ENCODE peak calls at places on chromosome 20, in four cellular contexts. One of them, this sample, is unnamed.

GRCh38 chr20:35145141-35145564 is 2.0 kb downstream of the EDEM2 start:
- DNase-seq in A673: peak
- DNase-seq in heart left ventricle: no peak
- DNase-seq in kidney: no peak
- DNase-seq in this sample: no peak

GRCh38 chr20:53712212-53712977 is 118.8 kb upstream of the ZNF217 start:
- DNase-seq in kidney: no peak
- DNase-seq in heart left ventricle: no peak
- DNase-seq in A673: no peak
- DNase-seq in this sample: no peak

GRCh38 chr20:50048420-50049166 is 64.4 kb downstream of the UBE2V1 start:
- DNase-seq in kidney: no peak
- DNase-seq in heart left ventricle: no peak
- DNase-seq in A673: no peak
- DNase-seq in this sample: no peak

GRCh38 chr20:50625986-50626677 is 65.2 kb downstream of the RIPOR3 start:
- DNase-seq in A673: peak
- DNase-seq in heart left ventricle: peak
- DNase-seq in kidney: peak
- DNase-seq in this sample: no peak

GRCh38 chr20:13186043-13186774 is 34.9 kb upstream of the ISM1 start:
- DNase-seq in heart left ventricle: no peak
- DNase-seq in kidney: no peak
- DNase-seq in A673: no peak
- DNase-seq in this sample: no peak

GRCh38 chr20:36478137-36478905 is 63.0 kb upstream of the MYL9 start:
- DNase-seq in A673: no peak
- DNase-seq in heart left ventricle: no peak
- DNase-seq in kidney: no peak
- DNase-seq in this sample: no peak

GRCh38 chr20:26276811-26277210 is 580.2 kb upstream of the ZNF337 start:
- DNase-seq in kidney: peak
- DNase-seq in A673: no peak
- DNase-seq in heart left ventricle: no peak
- DNase-seq in this sample: peak

GRCh38 chr20:1440024-1440423 is 26.6 kb downstream of the NSFL1C start:
- DNase-seq in kidney: no peak
- DNase-seq in heart left ventricle: no peak
- DNase-seq in A673: peak
- DNase-seq in this sample: no peak

GRCh38 chr20:61760321-61761112 is 305.2 kb downstream of the TAF4 start:
- DNase-seq in heart left ventricle: no peak
- DNase-seq in kidney: no peak
- DNase-seq in A673: no peak
- DNase-seq in this sample: no peak

GRCh38 chr20:50305636-50306477 is 115.2 kb downstream of the CEBPB start:
- DNase-seq in kidney: peak
- DNase-seq in A673: no peak
- DNase-seq in heart left ventricle: no peak
- DNase-seq in this sample: peak

GRCh38 chr20:37262516-37262915 is 902 bp upstream of the GHRH start:
- DNase-seq in A673: no peak
- DNase-seq in heart left ventricle: no peak
- DNase-seq in kidney: no peak
- DNase-seq in this sample: no peak

GRCh38 chr20:1761116-1761515 is 103.5 kb upstream of the SIRPG start:
- DNase-seq in heart left ventricle: no peak
- DNase-seq in A673: peak
- DNase-seq in kidney: no peak
- DNase-seq in this sample: no peak

GRCh38 chr20:21510414-21510971 is 3.4 kb downstream of the NKX2-2 start:
- DNase-seq in kidney: no peak
- DNase-seq in heart left ventricle: no peak
- DNase-seq in A673: peak
- DNase-seq in this sample: no peak

GRCh38 chr20:58978351-58979190 is 2.5 kb upstream of the NELFCD start:
- DNase-seq in heart left ventricle: no peak
- DNase-seq in kidney: no peak
- DNase-seq in A673: no peak
- DNase-seq in this sample: no peak

GRCh38 chr20:15846446-15846845 is 726.8 kb downstream of the KIF16B start:
- DNase-seq in heart left ventricle: no peak
- DNase-seq in A673: no peak
- DNase-seq in kidney: no peak
- DNase-seq in this sample: no peak

GRCh38 chr20:59587570-59587969 is 16.8 kb upstream of the PHACTR3 start:
- DNase-seq in heart left ventricle: peak
- DNase-seq in A673: no peak
- DNase-seq in kidney: no peak
- DNase-seq in this sample: no peak

DNA sequence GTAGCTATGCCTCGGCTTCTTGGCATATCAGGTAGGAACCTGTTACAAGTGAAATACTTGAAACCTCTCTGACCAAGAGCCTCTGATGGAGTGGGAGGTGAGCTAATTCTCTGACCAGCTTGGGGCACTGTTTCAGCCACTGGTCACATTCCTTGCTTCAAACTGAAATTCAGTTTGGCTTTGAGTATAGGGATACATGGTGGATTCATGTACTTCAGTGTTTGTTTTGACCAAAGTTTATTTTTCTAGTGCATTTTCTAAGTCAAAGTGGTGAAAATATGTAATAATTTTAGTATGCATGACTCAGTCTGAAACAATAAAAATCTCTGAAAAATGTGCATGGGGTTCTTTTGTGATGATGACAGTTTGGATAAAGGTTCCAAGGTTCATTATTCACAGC is 18.6 kb downstream of the TTPAL start:
- DNase-seq in kidney: no peak
- DNase-seq in heart left ventricle: no peak
- DNase-seq in A673: no peak
- DNase-seq in this sample: no peak
- H3K27ac ChIP-seq in kidney: no peak
- H3K27ac ChIP-seq in heart left ventricle: no peak
- H3K27ac ChIP-seq in A673: no peak
- H3K27ac ChIP-seq in this sample: peak

GRCh38 chr20:25249198-25249931 is 1.5 kb downstream of the PYGB start:
- DNase-seq in heart left ventricle: no peak
- DNase-seq in kidney: no peak
- DNase-seq in A673: no peak
- DNase-seq in this sample: no peak
- TF ChIP-seq CTCF in heart left ventricle: no peak
- TF ChIP-seq CTCF in kidney: no peak
- TF ChIP-seq CTCF in A673: no peak
- TF ChIP-seq CTCF in this sample: no peak

GRCh38 chr20:45826381-45827019 is 612 bp downstream of the TNNC2 start:
- DNase-seq in A673: no peak
- DNase-seq in heart left ventricle: no peak
- DNase-seq in kidney: no peak
- DNase-seq in this sample: peak

GRCh38 chr20:45828589-45828988 is 1.5 kb upstream of the TNNC2 start:
- DNase-seq in A673: no peak
- DNase-seq in kidney: no peak
- DNase-seq in heart left ventricle: no peak
- DNase-seq in this sample: no peak

GRCh38 chr20:45827712-45828111 is 600 bp upstream of the TNNC2 start:
- DNase-seq in kidney: no peak
- DNase-seq in A673: no peak
- DNase-seq in heart left ventricle: no peak
- DNase-seq in this sample: no peak

GRCh38 chr20:45823949-45824835 is 2.9 kb downstream of the TNNC2 start:
- DNase-seq in kidney: peak
- DNase-seq in A673: peak
- DNase-seq in heart left ventricle: peak
- DNase-seq in this sample: peak

GRCh38 chr20:45827030-45827652 is at the start of gene TNNC2:
- DNase-seq in A673: no peak
- DNase-seq in kidney: no peak
- DNase-seq in heart left ventricle: no peak
- DNase-seq in this sample: no peak
- H3K27ac ChIP-seq in A673: no peak
- H3K27ac ChIP-seq in kidney: no peak
- H3K27ac ChIP-seq in heart left ventricle: peak
- H3K27ac ChIP-seq in this sample: peak

DNA sequence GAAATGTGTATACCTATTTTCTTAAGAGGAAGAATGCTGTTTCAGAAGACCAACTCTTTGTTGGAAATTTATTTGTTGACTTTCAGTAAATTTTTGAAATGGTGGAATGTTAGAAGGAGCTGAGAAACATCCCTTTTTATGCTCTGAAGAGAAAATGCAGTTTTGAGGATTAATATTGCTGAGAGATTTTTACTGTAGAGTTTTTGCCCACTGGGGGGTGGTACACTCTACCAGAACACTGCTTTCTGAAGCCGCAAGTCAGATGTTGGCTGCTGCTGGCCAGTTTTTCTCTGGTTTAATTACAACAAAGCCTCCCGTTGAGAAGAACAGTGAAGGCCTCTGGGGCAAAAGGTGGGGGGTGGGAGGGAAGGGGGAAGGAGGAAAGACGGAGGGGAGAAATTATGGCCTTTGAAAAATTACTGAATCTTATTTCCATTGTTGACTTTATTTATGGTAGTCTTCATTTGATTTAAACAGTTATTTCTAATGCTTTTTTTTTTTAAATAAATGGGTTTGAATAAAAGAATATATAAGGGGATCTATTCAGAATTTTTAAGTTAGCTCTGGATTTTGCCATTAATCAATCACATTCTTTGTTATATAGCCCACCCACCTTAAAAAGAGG is 3.0 kb downstream of the FLRT3 start:
- DNase-seq in kidney: no peak
- DNase-seq in heart left ventricle: no peak
- DNase-seq in A673: peak
- DNase-seq in this sample: no peak
- TF ChIP-seq CTCF in kidney: peak
- TF ChIP-seq CTCF in heart left ventricle: no peak
- TF ChIP-seq CTCF in A673: peak
- TF ChIP-seq CTCF in this sample: no peak

GRCh38 chr20:46215913-46216707 is 92.2 kb downstream of the CDH22 start:
- DNase-seq in heart left ventricle: peak
- DNase-seq in A673: peak
- DNase-seq in kidney: no peak
- DNase-seq in this sample: no peak
- H3K27ac ChIP-seq in heart left ventricle: peak
- H3K27ac ChIP-seq in A673: no peak
- H3K27ac ChIP-seq in kidney: no peak
- H3K27ac ChIP-seq in this sample: no peak

GRCh38 chr20:55417797-55418196 is 587.5 kb downstream of the CBLN4 start:
- DNase-seq in kidney: no peak
- DNase-seq in A673: no peak
- DNase-seq in heart left ventricle: no peak
- DNase-seq in this sample: no peak

DNA sequence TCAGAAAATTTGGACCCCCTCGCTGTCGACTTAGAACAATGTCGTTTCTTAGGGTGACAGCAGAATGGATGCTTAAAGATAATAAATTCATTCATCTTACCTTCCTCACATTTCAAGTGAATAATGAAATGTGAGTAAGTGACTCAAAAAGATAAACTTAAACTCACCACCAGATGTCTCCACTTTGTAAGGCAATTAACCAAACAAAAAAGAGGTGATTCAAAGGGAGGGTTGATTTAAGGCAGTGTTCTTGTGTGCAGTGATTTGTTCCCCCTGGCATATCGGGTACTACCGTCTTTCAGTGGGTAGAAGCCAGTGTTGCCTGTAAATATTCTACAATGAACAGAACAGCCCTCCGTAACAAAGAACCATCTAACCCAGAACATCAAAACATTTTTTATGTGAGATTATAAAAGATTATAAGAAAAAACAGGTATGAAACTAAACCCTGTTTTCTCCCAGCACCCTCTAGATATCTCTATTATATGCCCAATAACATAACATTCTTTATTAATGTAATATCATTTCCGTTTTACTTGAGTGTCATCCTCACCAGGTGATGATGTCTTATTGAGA is 589.7 kb downstream of the CBLN4 start:
- DNase-seq in heart left ventricle: no peak
- DNase-seq in kidney: no peak
- DNase-seq in A673: peak
- DNase-seq in this sample: no peak
- TF ChIP-seq CTCF in heart left ventricle: no peak
- TF ChIP-seq CTCF in kidney: peak
- TF ChIP-seq CTCF in A673: peak
- TF ChIP-seq CTCF in this sample: no peak

GRCh38 chr20:5833309-5833941 is 83.2 kb downstream of the SHLD1 start:
- DNase-seq in heart left ventricle: no peak
- DNase-seq in kidney: no peak
- DNase-seq in A673: no peak
- DNase-seq in this sample: no peak

GRCh38 chr20:5835870-5836269 is 85.7 kb downstream of the SHLD1 start:
- DNase-seq in kidney: no peak
- DNase-seq in heart left ventricle: no peak
- DNase-seq in A673: no peak
- DNase-seq in this sample: no peak

GRCh38 chr20:5831539-5832237 is 81.5 kb downstream of the SHLD1 start:
- DNase-seq in kidney: no peak
- DNase-seq in A673: no peak
- DNase-seq in heart left ventricle: no peak
- DNase-seq in this sample: no peak

GRCh38 chr20:5834436-5835005 is 84.3 kb downstream of the SHLD1 start:
- DNase-seq in kidney: no peak
- DNase-seq in heart left ventricle: no peak
- DNase-seq in A673: no peak
- DNase-seq in this sample: no peak

DNA sequence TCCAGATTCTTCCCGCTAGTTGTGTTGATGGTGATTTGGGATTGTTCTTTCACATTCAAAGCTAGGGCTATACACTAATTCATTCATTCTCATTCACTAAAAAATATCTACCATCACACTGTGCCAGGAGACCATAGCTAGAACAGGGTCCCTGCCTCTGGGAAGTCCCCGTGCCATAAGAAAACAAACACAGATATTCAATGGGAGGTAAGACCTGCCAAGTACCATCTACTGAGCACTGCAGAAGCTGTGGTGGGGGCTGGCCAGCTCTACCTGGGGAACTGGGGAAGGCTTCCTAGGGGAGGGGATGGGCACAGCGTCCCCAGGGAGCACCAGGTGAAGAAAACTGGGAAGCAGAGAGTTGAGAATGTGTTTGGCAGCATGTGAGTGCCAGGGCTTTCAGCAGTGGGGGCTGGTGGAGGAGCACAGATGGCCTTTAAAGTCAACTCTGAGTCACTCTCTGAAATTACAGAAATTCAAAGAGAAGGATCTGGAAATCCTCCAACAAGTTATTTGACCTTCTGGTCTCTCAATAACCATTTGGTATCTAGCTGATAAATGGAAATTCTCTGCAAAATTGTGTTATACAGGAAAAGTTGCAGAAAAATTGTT is 85.1 kb downstream of the SHLD1 start:
- DNase-seq in kidney: no peak
- DNase-seq in A673: no peak
- DNase-seq in heart left ventricle: no peak
- DNase-seq in this sample: peak
- H3K27ac ChIP-seq in kidney: no peak
- H3K27ac ChIP-seq in A673: no peak
- H3K27ac ChIP-seq in heart left ventricle: peak
- H3K27ac ChIP-seq in this sample: peak

This sample was measured in left lung.